ENCODE peak calls at places on chromosomes 3 and 15, in nine cellular contexts. A is A549; E is occipital lobe; Z is HS-27A; F is ELR; M is AG04449; U is stimulated activated CD4-positive, alpha-beta T cell treated with anti-CD3 and anti-CD28 coated beads, Interleukin-2, amount 100 ng/mL, for 48 hours; N is activated CD8-positive, alpha-beta memory T cell treated with anti-CD3 and anti-CD28 coated beads, Interleukin-2, amount 10 ng/mL, durations not matched to agents 7 days and 5 days; Q is fibroblast of the aortic adventitia. S is an unnamed sample.

GRCh38 chr3:24033818-24034217 is 88.7 kb downstream of the NR1D2 start:
- DNase-seq in M (no peak), Z (no peak), N (no peak), F (no peak), Q (no peak), A (no peak), U (no peak), E (no peak), S (no peak)

GRCh38 chr15:52115598-52116427 is 3.2 kb upstream of the BCL2L10 start:
- DNase-seq in N (no peak), E (no peak), U (no peak), Q (no peak), Z (no peak), M (no peak), A (no peak), F (no peak), S (no peak)

GRCh38 chr3:64715211-64715982 is 27.6 kb upstream of the ADAMTS9 start:
- DNase-seq in F (no peak), N (no peak), U (no peak), Q (no peak), A (no peak), Z (no peak), E (no peak), M (no peak), S (no peak)

GRCh38 chr15:91456251-91456718 is 356.2 kb downstream of the SV2B start:
- DNase-seq in U (no peak), N (no peak), M (peak; percentile 19), Q (peak; percentile 32), F (no peak), A (peak; percentile 70), E (no peak), Z (no peak), S (no peak)

GRCh38 chr3:37526511-37526910 is 335.2 kb upstream of the CTDSPL start:
- DNase-seq in U (no peak), F (no peak), Z (no peak), A (no peak), E (no peak), N (no peak), M (no peak), Q (peak; percentile 91), S (no peak)

GRCh38 chr15:100264994-100265640 is 76.7 kb downstream of the ADAMTS17 start:
- DNase-seq in Q (no peak), M (no peak), U (no peak), Z (no peak), E (no peak), F (no peak), A (no peak), N (no peak), S (no peak)

GRCh38 chr3:131231710-131232348 is 149.7 kb upstream of the NUDT16 start:
- DNase-seq in E (no peak), F (peak; percentile 24), N (no peak), U (no peak), Z (no peak), A (peak; percentile 4), Q (no peak), M (no peak), S (peak; percentile 97)

GRCh38 chr15:63306480-63307073 is 29.2 kb downstream of the APH1B start:
- DNase-seq in F (no peak), Q (no peak), A (no peak), E (no peak), N (no peak), Z (no peak), U (no peak), M (no peak), S (no peak)

GRCh38 chr3:52247455-52248164 is 2.1 kb downstream of the PPM1M start:
- DNase-seq in Q (no peak), Z (no peak), U (no peak), F (no peak), A (no peak), N (no peak), M (no peak), E (no peak), S (no peak)

GRCh38 chr3:104977719-104978118 is 389.0 kb upstream of the ALCAM start:
- DNase-seq in U (no peak), M (no peak), A (no peak), E (no peak), F (no peak), Q (no peak), Z (no peak), N (no peak), S (no peak)

GRCh38 chr3:71226565-71227281 is 356.8 kb downstream of the FOXP1 start:
- DNase-seq in A (no peak), M (no peak), Z (no peak), E (no peak), Q (peak; percentile 27), F (peak; percentile 46), N (peak; percentile 95), U (peak; percentile 85), S (no peak)

GRCh38 chr15:90650117-90650955 is 66.8 kb upstream of the BLM start:
- DNase-seq in A (no peak), M (no peak), F (peak; percentile 43), N (no peak), Q (peak; percentile 66), U (no peak), E (no peak), Z (no peak), S (no peak)

GRCh38 chr15:24784506-24784905 is 108.9 kb downstream of the NPAP1 start:
- DNase-seq in Q (no peak), M (no peak), E (no peak), N (no peak), U (no peak), F (no peak), A (no peak), Z (no peak), S (no peak)

GRCh38 chr3:23804441-23805227 is 1.1 kb upstream of the UBE2E1 start:
- DNase-seq in M (no peak), F (no peak), N (no peak), E (no peak), U (no peak), Q (no peak), A (no peak), Z (no peak), S (no peak)

GRCh38 chr3:150345021-150345538 is 63.0 kb upstream of the TSC22D2 start:
- DNase-seq in A (peak; percentile 90), U (no peak), N (no peak), M (no peak), Q (peak; percentile 24), F (peak; percentile 61), Z (peak; percentile 71), E (no peak), S (no peak)

GRCh38 chr3:127172211-127172610 is 20.7 kb upstream of the PRR23E start:
- DNase-seq in E (no peak), F (no peak), A (no peak), M (no peak), U (no peak), Z (no peak), N (no peak), Q (no peak), S (no peak)

GRCh38 chr3:28081533-28081947 is 159.9 kb upstream of the CMC1 start:
- DNase-seq in A (no peak), U (no peak), N (no peak), Q (no peak), M (no peak), Z (no peak), F (no peak), E (no peak), S (no peak)

GRCh38 chr3:195809796-195810454 is 1.8 kb downstream of the MUC4 start:
- DNase-seq in U (no peak), E (no peak), F (peak; percentile 53), Z (no peak), N (no peak), M (no peak), A (no peak), Q (no peak), S (no peak)